ENCODE peak calls at places on chromosomes 1 and 21, in nine cellular contexts. N is neural progenitor cell, M is left lung, B is psoas muscle, S is SJSA1, H is BE2C, R is heart right ventricle, J is bronchial epithelial cell, F is stomach. C is an unnamed sample. For H3K36me3, the result is how much of the 10 kb centered on the place peaks cover.

GRCh38 chr1:57591854-57592253 is 168.0 kb upstream of the DAB1 start:
- DNase-seq in N (no peak), M (no peak), B (no peak), S (no peak), H (no peak), R (no peak), J (peak), F (no peak), C (no peak)

GRCh38 chr1:148372731-148373130 is 110.4 kb downstream of the PPIAL4G start:
- DNase-seq in N (no peak), M (no peak), B (no peak), S (peak), H (no peak), R (no peak), J (peak), F (no peak), C (no peak)

GRCh38 chr1:33234588-33234990 is 21.7 kb upstream of the ZNF362 start:
- DNase-seq in N (no peak), M (no peak), B (no peak), S (no peak), H (no peak), R (no peak), J (peak), F (no peak), C (no peak)

GRCh38 chr1:32232558-32233304 is 10.5 kb downstream of the EIF3I start:
- DNase-seq in N (no peak), M (no peak), B (no peak), S (no peak), H (no peak), R (no peak), J (peak), F (no peak), C (no peak)

GRCh38 chr1:97252925-97253324 is 531.3 kb downstream of the PTBP2 start:
- DNase-seq in N (no peak), M (no peak), B (no peak), S (no peak), H (no peak), R (no peak), J (no peak), F (no peak), C (no peak)

GRCh38 chr1:9322845-9323244 is 30.2 kb downstream of the SPSB1 start:
- DNase-seq in N (peak), M (no peak), B (no peak), S (no peak), H (no peak), R (no peak), J (no peak), F (no peak), C (peak)

GRCh38 chr1:2317230-2318065 is 73.9 kb downstream of the MORN1 start:
- DNase-seq in N (no peak), M (no peak), B (no peak), S (no peak), H (no peak), R (no peak), J (no peak), F (no peak), C (peak)

GRCh38 chr1:32357619-32358018 is 4.7 kb downstream of the FAM229A start:
- DNase-seq in N (no peak), M (no peak), B (no peak), S (no peak), H (no peak), R (no peak), J (no peak), F (no peak), C (no peak)

GRCh38 chr1:235919797-235920475 is 53.2 kb upstream of the LYST start:
- DNase-seq in N (peak), M (no peak), B (no peak), S (peak), H (peak), R (no peak), J (peak), F (no peak), C (peak)

GRCh38 chr1:227218870-227219578 is 99.3 kb downstream of the CDC42BPA start:
- DNase-seq in N (no peak), M (no peak), B (no peak), S (no peak), H (no peak), R (peak), J (no peak), F (peak), C (no peak)

GRCh38 chr1:84164567-84165021 is 20.5 kb downstream of the PRKACB start:
- DNase-seq in N (no peak), M (no peak), B (no peak), S (no peak), H (no peak), R (no peak), J (no peak), F (no peak), C (no peak)

GRCh38 chr1:210200090-210200736 is 32.4 kb upstream of the SERTAD4 start:
- DNase-seq in N (no peak), M (no peak), B (no peak), S (no peak), H (no peak), R (no peak), J (peak), F (no peak), C (no peak)

GRCh38 chr1:43632135-43632670 is 17.7 kb upstream of the KDM4A start:
- DNase-seq in N (peak), M (peak), B (no peak), S (no peak), H (no peak), R (no peak), J (no peak), F (no peak), C (peak)

GRCh38 chr1:78520843-78521242 is 30.1 kb downstream of the PTGFR start:
- DNase-seq in N (no peak), M (no peak), B (no peak), S (no peak), H (no peak), R (no peak), J (no peak), F (no peak), C (no peak)

GRCh38 chr1:211326528-211327340 is at the start of gene TRAF5:
- DNase-seq in N (peak), M (peak), B (peak), S (peak), H (peak), R (peak), J (no peak), F (peak), C (peak)

GRCh38 chr1:94324168-94324544 is 86.8 kb upstream of the ARHGAP29 start:
- DNase-seq in N (no peak), M (no peak), B (no peak), S (peak), H (no peak), R (no peak), J (peak), F (no peak), C (no peak)

GRCh38 chr21:33558777-33559421 is 16.1 kb downstream of the SON start:
- DNase-seq in N (no peak), M (no peak), B (no peak), S (no peak), H (no peak), R (no peak), J (no peak), F (no peak), C (no peak)

GRCh38 chr21:43318841-43319781 is 107.8 kb downstream of the SIK1 start:
- DNase-seq in N (no peak), M (no peak), B (peak), S (peak), H (peak), R (peak), J (peak), F (no peak), C (no peak)

GRCh38 chr21:25331286-25331685 is 276.0 kb downstream of the MRPL39 start:
- DNase-seq in N (no peak), M (no peak), B (no peak), S (no peak), H (no peak), R (no peak), J (no peak), F (no peak), C (no peak)

GRCh38 chr1:59521456-59521855 is 224.6 kb downstream of the FGGY start:
- DNase-seq in N (no peak), M (no peak), B (peak), S (no peak), H (no peak), R (no peak), J (no peak), F (no peak), C (no peak)

GRCh38 chr21:39218082-39218409 is 34.8 kb upstream of the PSMG1 start:
- DNase-seq in N (no peak), M (no peak), B (no peak), S (no peak), H (no peak), R (no peak), J (no peak), F (no peak), C (no peak)

GRCh38 chr1:162736633-162737067 is 53.9 kb upstream of the HSD17B7 start:
- DNase-seq in N (no peak), M (no peak), B (no peak), S (no peak), H (no peak), R (no peak), J (no peak), F (no peak), C (no peak)

GRCh38 chr1:110964400-110964903 is 730 bp upstream of the LRIF1 start:
- DNase-seq in N (no peak), M (no peak), B (no peak), S (no peak), H (no peak), R (no peak), J (no peak), F (no peak), C (no peak)

GRCh38 chr1:36471830-36472641 is 7.9 kb upstream of the MRPS15 start:
- DNase-seq in N (peak), M (no peak), B (no peak), S (no peak), H (no peak), R (no peak), J (no peak), F (no peak), C (peak)

GRCh38 chr1:36989260-36989659 is 45.1 kb downstream of the GRIK3 start:
- DNase-seq in N (no peak), M (peak), B (no peak), S (no peak), H (peak), R (peak), J (no peak), F (no peak), C (no peak)

GRCh38 chr1:18480315-18481189 is at the start of gene KLHDC7A:
- DNase-seq in N (peak), M (peak), B (no peak), S (no peak), H (no peak), R (no peak), J (peak), F (peak), C (peak)

GRCh38 chr1:65812065-65812464 is 19.4 kb downstream of the PDE4B start:
- DNase-seq in N (no peak), M (peak), B (no peak), S (no peak), H (no peak), R (no peak), J (peak), F (no peak), C (no peak)

GRCh38 chr1:180482425-180483275 is 19.7 kb downstream of the ACBD6 start:
- DNase-seq in N (peak), M (no peak), B (no peak), S (peak), H (no peak), R (no peak), J (peak), F (no peak), C (no peak)

GRCh38 chr21:39184050-39184980 is 1.1 kb upstream of the PSMG1 start:
- DNase-seq in N (no peak), M (no peak), B (no peak), S (no peak), H (no peak), R (no peak), J (peak), F (no peak), C (no peak)

GRCh38 chr21:40067751-40068150 is 200.5 kb downstream of the PCP4 start:
- DNase-seq in N (no peak), M (no peak), B (no peak), S (no peak), H (no peak), R (no peak), J (no peak), F (no peak), C (no peak)

GRCh38 chr1:6459850-6460265 is 6.1 kb downstream of the TNFRSF25 start:
- DNase-seq in N (peak), M (no peak), B (no peak), S (no peak), H (no peak), R (no peak), J (no peak), F (no peak), C (peak)

GRCh38 chr1:89607888-89608626 is 24.9 kb upstream of the LRRC8C start:
- DNase-seq in N (no peak), M (no peak), B (no peak), S (peak), H (no peak), R (no peak), J (peak), F (no peak), C (no peak)

GRCh38 chr1:240086726-240087125 is 5.0 kb upstream of the FMN2 start:
- DNase-seq in N (no peak), M (no peak), B (no peak), S (peak), H (no peak), R (no peak), J (no peak), F (no peak), C (no peak)

GRCh38 chr1:182845379-182845778 is 6.2 kb downstream of the DHX9 start:
- DNase-seq in N (no peak), M (no peak), B (no peak), S (no peak), H (no peak), R (no peak), J (no peak), F (no peak), C (no peak)

GRCh38 chr1:182847105-182847504 is 8.0 kb downstream of the DHX9 start:
- DNase-seq in N (no peak), M (no peak), B (no peak), S (no peak), H (no peak), R (no peak), J (no peak), F (no peak), C (no peak)

GRCh38 chr1:182848736-182849135 is 9.6 kb downstream of the DHX9 start:
- DNase-seq in N (no peak), M (no peak), B (no peak), S (no peak), H (no peak), R (no peak), J (no peak), F (no peak), C (no peak)

GRCh38 chr1:182842265-182842664 is 3.1 kb downstream of the DHX9 start:
- DNase-seq in N (no peak), M (no peak), B (no peak), S (no peak), H (no peak), R (no peak), J (no peak), F (no peak), C (no peak)

DNA sequence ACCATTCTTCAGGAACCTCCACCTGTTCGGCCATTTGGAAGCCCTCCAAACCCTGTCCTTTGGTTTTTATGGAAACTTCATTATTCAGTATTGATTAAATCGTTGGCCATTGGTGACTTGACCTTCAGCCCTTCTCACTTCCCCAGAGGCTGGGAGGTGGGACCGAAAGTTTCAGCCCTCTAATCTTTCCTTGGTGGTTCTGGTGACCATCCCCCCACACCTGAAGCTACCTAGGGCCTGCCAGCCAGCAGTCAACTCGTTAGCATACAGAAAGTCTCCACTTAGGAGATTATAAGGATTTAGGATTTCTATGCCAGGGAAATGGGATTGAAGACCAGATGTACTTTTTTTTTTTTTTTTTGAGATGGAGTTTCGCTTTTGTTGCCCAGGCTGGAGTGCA is 6.7 kb downstream of the DHX9 start:
- DNase-seq in N (no peak), M (no peak), B (no peak), S (no peak), H (no peak), R (no peak), J (no peak), F (no peak), C (no peak)
- H3K36me3 ChIP-seq in N (half or more), M (under half), B (half or more), S (half or more), H (half or more), R (under half), J (under half), F (under half), C (under half)

DNA sequence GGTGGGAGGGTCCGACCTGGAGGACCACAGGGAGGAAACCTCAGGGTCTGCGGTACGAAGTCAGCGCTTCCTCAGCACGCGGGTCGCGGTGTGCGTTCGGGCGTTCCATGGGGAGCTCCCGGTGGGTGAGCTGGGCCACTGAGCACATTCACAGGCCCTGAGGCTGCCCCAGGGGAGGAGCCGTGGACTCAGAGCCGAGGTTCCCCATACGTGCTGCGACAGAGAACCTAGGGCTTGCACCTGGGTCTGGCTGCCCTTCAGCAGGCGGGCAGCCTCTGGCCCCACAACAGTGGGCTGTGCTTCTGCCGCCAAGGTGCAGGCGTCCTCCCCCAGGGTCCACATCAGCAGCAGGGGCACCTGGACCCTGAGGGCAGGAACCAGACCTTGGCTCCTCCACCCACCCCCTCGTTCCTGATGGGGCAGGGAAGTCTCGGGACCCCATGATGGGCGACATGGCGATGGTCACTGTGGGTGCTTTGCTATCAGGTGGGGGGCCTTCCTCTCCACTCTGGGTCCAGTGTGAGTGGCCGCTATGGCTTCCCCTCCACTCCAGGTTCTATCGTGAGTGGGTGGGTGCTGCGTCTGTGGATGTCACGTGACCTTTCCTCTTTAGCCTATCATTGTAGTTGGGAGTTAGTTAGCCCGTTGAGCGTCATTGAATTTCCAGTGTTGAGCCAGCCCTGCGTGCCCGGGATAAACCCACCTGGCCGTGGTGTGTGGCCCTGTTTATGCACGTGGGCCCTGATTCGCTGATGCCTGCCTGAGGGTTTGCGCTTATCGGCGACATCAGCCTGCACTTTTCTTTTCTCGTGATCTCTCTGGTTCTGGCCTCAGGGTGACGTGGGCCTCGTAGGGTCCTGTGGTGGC is 27.9 kb downstream of the FTCD start:
- DNase-seq in N (no peak), M (peak), B (peak), S (no peak), H (no peak), R (peak), J (no peak), F (no peak), C (peak)
- H3K36me3 ChIP-seq in N (under half), M (under half), B (under half), S (half or more), H (under half), R (under half), J (under half), F (under half), C (under half)

GRCh38 chr1:150971583-150972416 is 2.8 kb downstream of the CERS2 start:
- DNase-seq in N (peak), M (peak), B (no peak), S (no peak), H (no peak), R (no peak), J (no peak), F (no peak), C (peak)

GRCh38 chr1:150972417-150972940 is 2.2 kb downstream of the CERS2 start:
- DNase-seq in N (no peak), M (no peak), B (no peak), S (no peak), H (no peak), R (no peak), J (no peak), F (peak), C (no peak)

GRCh38 chr1:150974580-150975478 is at the start of gene CERS2:
- DNase-seq in N (peak), M (peak), B (peak), S (peak), H (peak), R (peak), J (peak), F (peak), C (peak)

GRCh38 chr1:150973258-150973825 is 1.3 kb downstream of the CERS2 start:
- DNase-seq in N (peak), M (peak), B (no peak), S (no peak), H (peak), R (peak), J (no peak), F (peak), C (peak)

DNA sequence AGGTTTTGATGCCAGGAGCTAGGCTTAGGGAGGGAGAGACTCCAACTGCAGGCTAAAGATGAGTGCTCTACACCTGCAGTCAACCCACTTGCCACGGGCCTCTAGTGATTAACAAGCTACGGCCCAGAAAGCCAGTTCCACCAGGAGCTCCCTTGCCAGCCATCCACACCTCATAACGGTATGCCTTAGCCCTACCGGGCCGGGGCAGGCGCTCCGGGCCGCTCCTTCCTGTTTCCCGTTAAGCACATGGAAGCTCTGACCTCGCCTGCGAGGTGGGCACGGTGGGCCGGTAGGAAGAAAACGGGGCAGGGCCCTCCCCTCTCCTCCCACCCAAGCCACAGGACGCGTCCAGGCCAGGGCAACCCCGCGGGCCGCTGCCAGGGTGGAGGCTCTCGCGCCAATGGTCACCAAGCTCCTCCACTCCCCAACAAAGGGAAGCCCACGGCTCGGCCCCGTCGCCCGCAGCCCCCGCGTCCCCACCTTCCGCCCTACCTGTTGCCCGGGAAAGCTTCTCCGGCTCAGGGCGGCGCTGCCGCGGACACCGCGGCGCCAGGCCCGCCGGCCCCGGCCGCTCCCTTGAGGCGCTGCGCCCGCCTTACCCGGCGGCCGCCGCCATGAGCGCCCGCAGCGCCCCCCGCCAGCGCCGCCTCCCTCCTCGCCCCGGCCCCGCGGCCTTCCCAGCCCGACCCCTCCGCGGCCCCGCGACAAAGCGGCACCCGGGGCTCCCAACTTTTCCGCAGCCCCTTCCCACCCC is 632 bp downstream of the CERS2 start:
- DNase-seq in N (peak), M (peak), B (peak), S (peak), H (peak), R (peak), J (peak), F (peak), C (peak)
- H3K36me3 ChIP-seq in N (under half), M (under half), B (under half), S (under half), H (under half), R (under half), J (under half), F (under half), C (under half)

DNA sequence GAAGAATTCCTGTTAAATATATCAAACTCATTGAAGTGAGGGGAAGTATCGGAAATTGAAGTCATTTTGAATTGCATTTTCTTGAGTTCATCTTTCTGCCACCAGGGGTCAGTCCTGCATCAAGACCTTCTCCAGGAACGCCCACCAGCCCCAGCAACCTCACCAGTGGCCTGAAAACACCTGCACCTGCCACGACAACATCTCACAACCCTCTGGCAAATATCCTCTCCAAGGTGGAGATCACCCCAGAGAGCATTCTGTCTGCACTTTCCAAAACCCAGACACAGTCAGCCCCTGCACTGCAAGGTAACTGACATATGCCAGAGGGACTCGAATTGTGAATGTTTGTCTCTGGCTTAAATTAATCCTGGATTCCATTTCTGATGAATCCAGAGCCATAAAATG is 22.8 kb upstream of the TARS2 start:
- DNase-seq in N (peak), M (peak), B (peak), S (peak), H (peak), R (peak), J (peak), F (peak), C (peak)
- H3K36me3 ChIP-seq in N (under half), M (under half), B (half or more), S (under half), H (half or more), R (under half), J (under half), F (under half), C (under half)